ENCODE peak calls at places on chromosomes 12 and 14, in eight cellular contexts. C, J, W, B, H, O, X and K are unnamed samples.

GRCh38 chr14:51210594-51210993 is 29.5 kb upstream of the TMX1 start:
- DNase-seq in C (no peak), J (no peak), W (no peak), B (no peak), H (no peak), O (no peak), X (no peak), K (no peak)

GRCh38 chr14:90830931-90831701 is 14.9 kb upstream of the TTC7B start:
- DNase-seq in C (no peak), J (no peak), W (no peak), B (no peak), H (no peak), O (peak; percentile 60), X (no peak), K (no peak)

GRCh38 chr12:60059180-60059579 is 463.4 kb downstream of the SLC16A7 start:
- DNase-seq in C (no peak), J (no peak), W (no peak), B (no peak), H (no peak), O (no peak), X (no peak), K (no peak)

GRCh38 chr12:53793221-53793620 is 41.4 kb upstream of the CISTR start:
- DNase-seq in C (no peak), J (no peak), W (no peak), B (no peak), H (no peak), O (no peak), X (no peak), K (no peak)

GRCh38 chr14:86654558-86655184 is 1124.7 kb downstream of the FLRT2 start:
- DNase-seq in C (peak; percentile 3), J (peak; percentile 11), W (peak; percentile 30), B (peak; percentile 7), H (peak; percentile 23), O (peak; percentile 64), X (peak; percentile 49), K (peak; percentile 0)

GRCh38 chr12:106907846-106908245 is 47.9 kb upstream of the TMEM263 start:
- DNase-seq in C (no peak), J (no peak), W (no peak), B (no peak), H (no peak), O (no peak), X (no peak), K (no peak)

GRCh38 chr12:77734489-77734888 is 96.2 kb upstream of the NAV3 start:
- DNase-seq in C (peak; percentile 53), J (peak; percentile 14), W (no peak), B (no peak), H (no peak), O (no peak), X (no peak), K (no peak)

GRCh38 chr12:89573081-89573810 is 47.4 kb upstream of the POC1B start:
- DNase-seq in C (peak; percentile 10), J (no peak), W (no peak), B (no peak), H (no peak), O (no peak), X (no peak), K (no peak)

GRCh38 chr14:66746316-66747006 is 238.5 kb downstream of the GPHN start:
- DNase-seq in C (peak; percentile 63), J (no peak), W (no peak), B (no peak), H (no peak), O (no peak), X (peak; percentile 4), K (peak; percentile 21)

GRCh38 chr12:65319680-65320193 is 41.3 kb downstream of the MSRB3 start:
- DNase-seq in C (no peak), J (no peak), W (no peak), B (no peak), H (no peak), O (no peak), X (no peak), K (no peak)

GRCh38 chr14:69491226-69491625 is 6.7 kb downstream of the PLEKHD1 start:
- DNase-seq in C (no peak), J (no peak), W (no peak), B (no peak), H (no peak), O (peak; percentile 1), X (no peak), K (no peak)

GRCh38 chr14:90903101-90903500 is 86.9 kb upstream of the TTC7B start:
- DNase-seq in C (peak; percentile 36), J (peak; percentile 20), W (peak; percentile 39), B (peak; percentile 8), H (no peak), O (no peak), X (peak; percentile 70), K (peak; percentile 73)

GRCh38 chr12:3228587-3228986 is 151.4 kb downstream of the TSPAN9 start:
- DNase-seq in C (no peak), J (no peak), W (no peak), B (no peak), H (no peak), O (no peak), X (no peak), K (no peak)

DNA sequence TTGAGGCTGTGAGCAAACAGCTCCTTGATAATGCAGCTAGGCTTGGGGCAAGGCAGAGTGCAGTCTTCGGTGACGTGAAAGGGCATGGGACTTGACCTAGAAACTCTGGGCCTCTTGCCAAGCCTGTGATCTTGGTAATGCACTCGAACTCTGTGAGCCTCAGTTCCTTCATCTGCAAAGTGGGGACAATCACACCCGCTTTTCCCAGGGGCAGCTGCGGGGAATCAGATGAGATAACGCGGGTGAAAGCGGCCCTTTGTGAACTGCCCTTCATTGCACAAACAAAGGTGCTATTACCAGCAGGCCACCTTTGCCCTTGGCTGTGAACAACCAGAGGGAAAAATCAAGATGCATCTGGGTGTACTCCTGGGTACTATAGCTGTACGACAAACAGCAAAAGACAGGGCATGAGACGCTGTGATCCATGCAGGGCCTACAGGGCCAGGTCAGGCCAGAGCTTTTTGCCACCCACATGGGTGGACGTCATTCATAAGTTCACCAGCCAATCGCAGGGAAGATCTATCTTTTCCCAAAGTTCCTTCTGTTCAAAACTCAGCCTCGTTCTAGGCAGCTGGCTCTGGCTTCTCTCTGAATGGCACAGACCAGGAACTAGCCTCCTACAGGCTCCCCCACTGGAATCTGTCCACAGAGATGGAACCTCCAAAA is 3.2 kb downstream of the MSI1 start:
- DNase-seq in C (no peak), J (no peak), W (no peak), B (no peak), H (no peak), O (no peak), X (no peak), K (peak; percentile 99)
- H3K36me3 ChIP-seq in C (no peaks in the 10 kb centered on the region), J (no peaks in the 10 kb centered on the region), W (no peaks in the 10 kb centered on the region), B (no peaks in the 10 kb centered on the region), H (no peaks in the 10 kb centered on the region), O (no peaks in the 10 kb centered on the region), X (no peaks in the 10 kb centered on the region), K (no peaks in the 10 kb centered on the region)

DNA sequence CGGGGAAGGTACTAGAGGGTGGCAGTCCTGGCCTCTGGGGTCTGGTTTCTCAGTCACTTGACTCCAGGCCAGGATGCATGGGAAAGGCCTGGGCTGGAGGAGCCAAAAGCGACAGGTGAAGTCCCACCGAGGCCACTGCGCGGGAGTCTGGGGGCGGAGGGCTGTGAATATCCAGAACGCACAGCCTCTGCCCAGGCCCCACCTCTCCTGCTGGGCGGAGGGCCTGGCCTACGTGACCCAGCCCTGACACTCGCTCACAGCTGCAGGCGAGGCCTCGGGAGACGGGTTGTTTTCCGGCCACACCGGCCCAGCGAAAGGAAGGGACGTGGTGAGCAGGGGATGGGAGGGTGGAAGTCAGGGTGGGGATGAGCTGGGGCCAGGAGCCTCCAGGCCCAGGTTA is 91.2 kb downstream of the RFLNA start:
- DNase-seq in C (peak; percentile 49), J (no peak), W (peak; percentile 85), B (no peak), H (peak; percentile 76), O (no peak), X (no peak), K (no peak)
- H3K4me3 ChIP-seq in C (no peak overlapping the region), J (peak overlapping the region; percentile 18), W (peak overlapping the region; percentile 75), B (no peak overlapping the region), H (peak overlapping the region; percentile 79), O (no peak overlapping the region), X (no peak overlapping the region), K (no peak overlapping the region)

DNA sequence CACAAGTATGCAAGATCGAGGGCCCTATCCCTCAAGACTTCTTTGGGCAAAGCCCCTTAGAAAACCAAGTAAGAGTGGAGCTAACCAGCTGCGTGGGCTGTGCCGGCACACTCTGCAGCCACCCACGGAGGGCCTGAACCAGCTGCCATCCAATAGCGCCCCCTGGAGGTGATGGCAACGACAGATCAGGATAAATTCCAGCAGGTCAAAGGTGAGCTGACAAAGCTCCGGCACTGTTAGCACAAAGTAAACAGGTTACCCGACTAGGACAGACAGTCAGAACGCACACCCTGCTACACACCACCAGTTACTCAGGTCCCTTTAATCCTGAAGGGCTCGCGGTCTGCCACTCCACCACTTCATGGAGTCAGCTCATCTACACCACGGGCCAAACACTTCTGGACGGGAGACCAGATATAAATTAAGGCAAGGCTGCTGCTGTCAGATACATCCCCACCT is 4.9 kb downstream of the ZBTB39 start:
- DNase-seq in C (peak; percentile 21), J (peak; percentile 37), W (peak; percentile 66), B (peak; percentile 52), H (peak; percentile 55), O (peak; percentile 84), X (peak; percentile 69), K (peak; percentile 82)
- H3K36me3 ChIP-seq in C (peaks cover 16% of the 10 kb centered on the region), J (peaks cover 62% of the 10 kb centered on the region), W (no peaks in the 10 kb centered on the region), B (peaks cover 19% of the 10 kb centered on the region), H (peaks cover 46% of the 10 kb centered on the region), O (peaks cover 55% of the 10 kb centered on the region), X (peaks cover 58% of the 10 kb centered on the region), K (peaks cover 3% of the 10 kb centered on the region)

GRCh38 chr12:99549651-99550050 is 97.9 kb upstream of the GARIN6 start:
- DNase-seq in C (no peak), J (no peak), W (no peak), B (no peak), H (no peak), O (no peak), X (no peak), K (no peak)

GRCh38 chr12:99553461-99553860 is 94.1 kb upstream of the GARIN6 start:
- DNase-seq in C (no peak), J (no peak), W (no peak), B (no peak), H (no peak), O (no peak), X (no peak), K (no peak)

GRCh38 chr12:99552022-99552421 is 95.5 kb upstream of the GARIN6 start:
- DNase-seq in C (no peak), J (no peak), W (no peak), B (no peak), H (no peak), O (no peak), X (no peak), K (no peak)
- H3K4me3 ChIP-seq in C (no peak overlapping the region), J (no peak overlapping the region), W (no peak overlapping the region), B (no peak overlapping the region), H (no peak overlapping the region), O (no peak overlapping the region), X (no peak overlapping the region), K (no peak overlapping the region)